ENCODE peak calls at places on chromosomes 12 and 14, in six cellular contexts. I is activated CD4-positive, alpha-beta T cell treated with anti-CD3 and anti-CD28 coated beads, Interleukin-2, amount 50 U/mL, for 1 hour; U is C1 segment of cervical spinal cord; D is T47D; P is B cell; Z is iPS-NIHi11. J is an unnamed sample.

GRCh38 chr12:1737643-1738286 is 46.9 kb downstream of the ADIPOR2 start:
- DNase-seq in D (no peak), Z (no peak), I (no peak), P (no peak), U (no peak), J (no peak)

GRCh38 chr14:106174206-106174605 is 647.8 kb downstream of the TMEM121 start:
- DNase-seq in Z (no peak), D (no peak), I (peak; percentile 56), P (no peak), U (no peak), J (no peak)

GRCh38 chr14:78356406-78356805 is 186.2 kb downstream of the NRXN3 start:
- DNase-seq in P (no peak), Z (peak; percentile 16), U (peak; percentile 4), I (no peak), D (no peak), J (peak; percentile 2)

GRCh38 chr14:99780690-99781089 is 12.5 kb upstream of the EML1 start:
- DNase-seq in P (no peak), I (no peak), D (no peak), Z (no peak), U (no peak), J (no peak)

GRCh38 chr14:52551696-52552062 is 626 bp downstream of the TXNDC16 start:
- DNase-seq in Z (no peak), D (peak; percentile 41), U (no peak), I (no peak), P (peak; percentile 30), J (peak; percentile 3)

GRCh38 chr12:92080390-92081285 is 65.0 kb downstream of the BTG1 start:
- DNase-seq in P (peak; percentile 24), Z (no peak), I (no peak), U (no peak), D (peak; percentile 51), J (no peak)

GRCh38 chr14:93263416-93263815 is 56.4 kb downstream of the UBR7 start:
- DNase-seq in U (no peak), D (no peak), Z (no peak), P (no peak), I (no peak), J (no peak)

GRCh38 chr14:37591311-37591940 is 3.6 kb downstream of the FOXA1 start:
- DNase-seq in D (no peak), Z (peak; percentile 64), I (no peak), U (no peak), P (no peak), J (no peak)

GRCh38 chr14:23183479-23183878 is at the start of gene SLC7A8:
- DNase-seq in D (no peak), P (peak; percentile 39), U (peak; percentile 29), I (peak; percentile 21), Z (peak; percentile 60), J (peak; percentile 52)

GRCh38 chr14:102777711-102778615 is 714 bp downstream of the TRAF3 start:
- DNase-seq in U (no peak), P (peak; percentile 60), I (peak; percentile 15), D (peak; percentile 66), Z (peak; percentile 50), J (no peak)

GRCh38 chr14:36646664-36647416 is 14.8 kb upstream of the PAX9 start:
- DNase-seq in Z (peak; percentile 52), U (no peak), D (no peak), P (no peak), I (no peak), J (no peak)

GRCh38 chr12:123363743-123364531 is 710 bp downstream of the SBNO1 start:
- DNase-seq in D (no peak), I (peak; percentile 16), Z (peak; percentile 38), U (peak; percentile 16), P (peak; percentile 67), J (no peak)

GRCh38 chr14:69423279-69423678 is 24.8 kb downstream of the SLC39A9 start:
- DNase-seq in P (no peak), Z (no peak), I (no peak), D (no peak), U (no peak), J (no peak)

GRCh38 chr12:6758511-6758910 is 5.6 kb upstream of the MLF2 start:
- DNase-seq in I (no peak), D (no peak), P (no peak), U (no peak), Z (no peak), J (no peak)

GRCh38 chr12:25491396-25491948 is 61.6 kb downstream of the LMNTD1 start:
- DNase-seq in U (no peak), Z (peak; percentile 28), P (no peak), D (no peak), I (no peak), J (no peak)

GRCh38 chr12:230925-231671 is 17.1 kb upstream of the SLC6A12 start:
- DNase-seq in I (no peak), D (no peak), U (peak; percentile 53), P (no peak), Z (no peak), J (peak; percentile 47)

GRCh38 chr14:38255673-38256357 is at the start of gene CLEC14A:
- DNase-seq in U (no peak), I (no peak), D (no peak), Z (peak; percentile 45), P (peak; percentile 4), J (no peak)

GRCh38 chr12:1220127-1221092 is 229.4 kb downstream of the ERC1 start:
- DNase-seq in I (no peak), U (no peak), D (no peak), P (no peak), Z (no peak), J (no peak)

GRCh38 chr14:99124482-99125104 is 147.4 kb downstream of the BCL11B start:
- DNase-seq in I (no peak), P (no peak), Z (no peak), U (no peak), D (no peak), J (no peak)

GRCh38 chr14:74667758-74668157 is 45.1 kb downstream of the AREL1 start:
- DNase-seq in U (no peak), I (no peak), D (no peak), Z (no peak), P (no peak), J (no peak)

GRCh38 chr12:46872135-46872534 is 46.3 kb upstream of the SLC38A4 start:
- DNase-seq in Z (no peak), I (no peak), P (no peak), U (no peak), D (no peak), J (no peak)